ENCODE peak calls at places on chromosome 14, in six cellular contexts. One of them, this sample, is unnamed.

GRCh38 chr14:54109521-54110120 is 153.0 kb upstream of the BMP4 start:
- DNase-seq in H1: no peak
- DNase-seq in GM12891: no peak
- DNase-seq in HepG2: peak
- DNase-seq in K562: no peak
- DNase-seq in GM12878: no peak
- DNase-seq in this sample: no peak

GRCh38 chr14:68143341-68143807 is 323.8 kb downstream of the RAD51B start:
- DNase-seq in H1: no peak
- DNase-seq in HepG2: no peak
- DNase-seq in GM12891: no peak
- DNase-seq in K562: no peak
- DNase-seq in GM12878: no peak
- DNase-seq in this sample: no peak

GRCh38 chr14:101481557-101481956 is 79.7 kb upstream of the DIO3 start:
- DNase-seq in K562: no peak
- DNase-seq in GM12878: no peak
- DNase-seq in HepG2: no peak
- DNase-seq in H1: no peak
- DNase-seq in GM12891: no peak
- DNase-seq in this sample: no peak

GRCh38 chr14:61211476-61212262 is 69.5 kb downstream of the TMEM30B start:
- DNase-seq in K562: no peak
- DNase-seq in HepG2: no peak
- DNase-seq in GM12891: no peak
- DNase-seq in GM12878: no peak
- DNase-seq in H1: no peak
- DNase-seq in this sample: no peak

GRCh38 chr14:32826404-32827082 is 112.1 kb upstream of the NPAS3 start:
- DNase-seq in K562: no peak
- DNase-seq in HepG2: no peak
- DNase-seq in GM12891: no peak
- DNase-seq in GM12878: no peak
- DNase-seq in H1: no peak
- DNase-seq in this sample: no peak

GRCh38 chr14:58629273-58629672 is 8.5 kb upstream of the DACT1 start:
- DNase-seq in H1: no peak
- DNase-seq in GM12878: no peak
- DNase-seq in GM12891: no peak
- DNase-seq in K562: no peak
- DNase-seq in HepG2: no peak
- DNase-seq in this sample: no peak

GRCh38 chr14:64806202-64806861 is 73.4 kb downstream of the SPTB start:
- DNase-seq in GM12891: no peak
- DNase-seq in H1: no peak
- DNase-seq in GM12878: no peak
- DNase-seq in HepG2: peak
- DNase-seq in K562: no peak
- DNase-seq in this sample: no peak

GRCh38 chr14:76701981-76702380 is 59.3 kb upstream of the VASH1 start:
- DNase-seq in K562: no peak
- DNase-seq in H1: no peak
- DNase-seq in HepG2: no peak
- DNase-seq in GM12891: no peak
- DNase-seq in GM12878: no peak
- DNase-seq in this sample: no peak

GRCh38 chr14:88983755-88984154 is 159.3 kb downstream of the TTC8 start:
- DNase-seq in HepG2: no peak
- DNase-seq in K562: no peak
- DNase-seq in GM12891: no peak
- DNase-seq in GM12878: no peak
- DNase-seq in H1: no peak
- DNase-seq in this sample: no peak

GRCh38 chr14:94622653-94623421 is 10.6 kb downstream of the SERPINA3 start:
- DNase-seq in GM12878: no peak
- DNase-seq in GM12891: no peak
- DNase-seq in HepG2: no peak
- DNase-seq in K562: no peak
- DNase-seq in H1: no peak
- DNase-seq in this sample: no peak

GRCh38 chr14:60482743-60483142 is 3.1 kb downstream of the C14orf39 start:
- DNase-seq in H1: no peak
- DNase-seq in HepG2: peak
- DNase-seq in GM12878: no peak
- DNase-seq in K562: no peak
- DNase-seq in GM12891: no peak
- DNase-seq in this sample: no peak

GRCh38 chr14:59028476-59029202 is 159.8 kb upstream of the DAAM1 start:
- DNase-seq in HepG2: peak
- DNase-seq in GM12891: peak
- DNase-seq in H1: peak
- DNase-seq in GM12878: peak
- DNase-seq in K562: peak
- DNase-seq in this sample: peak

GRCh38 chr14:99995700-99996356 is 69.4 kb upstream of the EVL start:
- DNase-seq in GM12891: peak
- DNase-seq in GM12878: peak
- DNase-seq in K562: peak
- DNase-seq in H1: peak
- DNase-seq in HepG2: peak
- DNase-seq in this sample: peak

GRCh38 chr14:39342768-39343167 is 89.5 kb downstream of the FBXO33 start:
- DNase-seq in GM12878: no peak
- DNase-seq in K562: no peak
- DNase-seq in H1: no peak
- DNase-seq in HepG2: no peak
- DNase-seq in GM12891: no peak
- DNase-seq in this sample: no peak

GRCh38 chr14:89641495-89642162 is 224.6 kb upstream of the FOXN3 start:
- DNase-seq in H1: no peak
- DNase-seq in GM12891: peak
- DNase-seq in GM12878: peak
- DNase-seq in HepG2: peak
- DNase-seq in K562: no peak
- DNase-seq in this sample: no peak

GRCh38 chr14:94161979-94162378 is 12.1 kb upstream of the PPP4R4 start:
- DNase-seq in H1: no peak
- DNase-seq in HepG2: no peak
- DNase-seq in GM12878: no peak
- DNase-seq in GM12891: no peak
- DNase-seq in K562: no peak
- DNase-seq in this sample: no peak

GRCh38 chr14:36553650-36554260 is 28.7 kb downstream of the NKX2-8 start:
- DNase-seq in HepG2: peak
- DNase-seq in K562: peak
- DNase-seq in GM12878: no peak
- DNase-seq in GM12891: peak
- DNase-seq in H1: no peak
- DNase-seq in this sample: no peak

GRCh38 chr14:76336876-76337275 is 39.1 kb upstream of the ESRRB start:
- DNase-seq in HepG2: no peak
- DNase-seq in GM12891: no peak
- DNase-seq in K562: no peak
- DNase-seq in GM12878: no peak
- DNase-seq in H1: no peak
- DNase-seq in this sample: no peak

GRCh38 chr14:74425525-74426201 is 347 bp downstream of the SYNDIG1L start:
- DNase-seq in GM12878: no peak
- DNase-seq in H1: peak
- DNase-seq in K562: peak
- DNase-seq in HepG2: no peak
- DNase-seq in GM12891: peak
- DNase-seq in this sample: peak

GRCh38 chr14:100639280-100639679 is 52.1 kb upstream of the BEGAIN start:
- DNase-seq in H1: no peak
- DNase-seq in GM12891: no peak
- DNase-seq in GM12878: no peak
- DNase-seq in HepG2: no peak
- DNase-seq in K562: no peak
- DNase-seq in this sample: no peak

GRCh38 chr14:89214221-89214965 is 202.6 kb downstream of the FOXN3 start:
- DNase-seq in K562: no peak
- DNase-seq in GM12878: no peak
- DNase-seq in HepG2: peak
- DNase-seq in GM12891: no peak
- DNase-seq in H1: no peak
- DNase-seq in this sample: no peak

GRCh38 chr14:96267336-96267735 is 11.3 kb downstream of the BDKRB1 start:
- DNase-seq in GM12878: no peak
- DNase-seq in H1: no peak
- DNase-seq in GM12891: no peak
- DNase-seq in K562: no peak
- DNase-seq in HepG2: no peak
- DNase-seq in this sample: no peak

GRCh38 chr14:52125885-52126284 is 57.0 kb upstream of the NID2 start:
- DNase-seq in HepG2: no peak
- DNase-seq in K562: no peak
- DNase-seq in H1: no peak
- DNase-seq in GM12878: no peak
- DNase-seq in GM12891: no peak
- DNase-seq in this sample: no peak

GRCh38 chr14:52129733-52130132 is 60.9 kb upstream of the NID2 start:
- DNase-seq in H1: no peak
- DNase-seq in K562: no peak
- DNase-seq in GM12878: no peak
- DNase-seq in GM12891: no peak
- DNase-seq in HepG2: no peak
- DNase-seq in this sample: no peak

GRCh38 chr14:52131640-52132320 is 62.9 kb upstream of the NID2 start:
- DNase-seq in H1: peak
- DNase-seq in K562: peak
- DNase-seq in HepG2: peak
- DNase-seq in GM12891: peak
- DNase-seq in GM12878: peak
- DNase-seq in this sample: no peak
- TF ChIP-seq POLR2AphosphoS5 in H1: no peak
- TF ChIP-seq POLR2AphosphoS5 in K562: no peak
- TF ChIP-seq POLR2AphosphoS5 in HepG2: no peak
- TF ChIP-seq POLR2AphosphoS5 in GM12891: no peak
- TF ChIP-seq POLR2AphosphoS5 in GM12878: no peak
- TF ChIP-seq POLR2AphosphoS5 in this sample: no peak

GRCh38 chr14:103711516-103712431 is 3.5 kb downstream of the XRCC3 start:
- DNase-seq in H1: no peak
- DNase-seq in HepG2: no peak
- DNase-seq in K562: no peak
- DNase-seq in GM12891: no peak
- DNase-seq in GM12878: no peak
- DNase-seq in this sample: no peak
- TF ChIP-seq POLR2A in H1: no peak
- TF ChIP-seq POLR2A in HepG2: no peak
- TF ChIP-seq POLR2A in K562: no peak
- TF ChIP-seq POLR2A in GM12891: no peak
- TF ChIP-seq POLR2A in GM12878: no peak
- TF ChIP-seq POLR2A in this sample: no peak

DNA sequence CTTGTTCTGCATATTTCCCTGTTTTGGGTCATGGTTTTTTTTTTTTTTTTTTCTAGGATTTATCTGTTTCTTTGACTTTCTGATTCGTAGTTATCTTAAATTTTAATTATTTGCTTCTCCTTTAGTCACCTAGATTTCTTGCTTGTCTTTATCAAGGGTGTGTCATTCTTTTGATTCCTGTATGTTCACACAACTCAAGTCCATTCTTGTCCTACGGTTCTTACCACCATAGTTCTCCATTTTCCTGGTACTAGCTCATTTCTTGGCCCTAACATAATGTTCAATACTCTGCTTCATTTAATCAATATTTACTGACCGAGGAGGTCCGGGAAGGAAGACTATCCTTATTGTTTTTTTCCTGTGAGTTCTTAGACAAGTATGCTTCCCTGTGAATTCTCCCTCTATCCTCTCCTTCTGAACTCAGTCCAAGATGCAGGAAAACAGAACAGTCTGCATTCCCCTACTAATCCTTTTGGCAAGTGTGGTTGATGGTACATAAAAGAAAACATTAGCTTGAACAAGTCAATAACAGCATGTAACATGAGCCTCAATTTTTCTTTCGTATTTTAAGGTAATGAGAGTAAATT is 1346.4 kb upstream of the SEL1L start:
- DNase-seq in HepG2: no peak
- DNase-seq in GM12891: no peak
- DNase-seq in H1: no peak
- DNase-seq in K562: no peak
- DNase-seq in GM12878: no peak
- DNase-seq in this sample: no peak
- TF ChIP-seq TAF1 in HepG2: no peak
- TF ChIP-seq TAF1 in GM12891: no peak
- TF ChIP-seq TAF1 in H1: no peak
- TF ChIP-seq TAF1 in K562: no peak
- TF ChIP-seq TAF1 in GM12878: no peak
- TF ChIP-seq TAF1 in this sample: no peak

DNA sequence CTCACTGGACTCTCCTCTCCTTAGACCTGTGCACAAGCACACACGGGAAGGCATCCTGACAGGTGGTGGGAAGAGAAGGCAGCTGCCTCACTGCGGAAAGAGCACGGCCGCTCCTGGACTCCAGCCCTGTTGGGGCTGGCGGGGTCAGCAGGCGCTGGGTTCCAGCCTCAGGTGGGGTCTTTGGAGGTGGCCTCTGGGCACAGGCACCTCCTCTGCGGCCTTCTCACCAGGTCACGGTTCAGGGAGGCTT is 647 bp upstream of the MTA1 start:
- DNase-seq in GM12878: no peak
- DNase-seq in K562: no peak
- DNase-seq in GM12891: no peak
- DNase-seq in HepG2: no peak
- DNase-seq in H1: no peak
- DNase-seq in this sample: peak
- TF ChIP-seq POLR2AphosphoS5 in GM12878: no peak
- TF ChIP-seq POLR2AphosphoS5 in K562: no peak
- TF ChIP-seq POLR2AphosphoS5 in GM12891: no peak
- TF ChIP-seq POLR2AphosphoS5 in HepG2: no peak
- TF ChIP-seq POLR2AphosphoS5 in H1: no peak
- TF ChIP-seq POLR2AphosphoS5 in this sample: no peak

GRCh38 chr14:29895591-29896043 is 32.0 kb downstream of the PRKD1 start:
- DNase-seq in GM12891: no peak
- DNase-seq in H1: no peak
- DNase-seq in K562: no peak
- DNase-seq in GM12878: no peak
- DNase-seq in HepG2: no peak
- DNase-seq in this sample: no peak
- TF ChIP-seq POLR2A in GM12891: no peak
- TF ChIP-seq POLR2A in H1: no peak
- TF ChIP-seq POLR2A in K562: no peak
- TF ChIP-seq POLR2A in GM12878: no peak
- TF ChIP-seq POLR2A in HepG2: no peak
- TF ChIP-seq POLR2A in this sample: no peak